ENCODE peak calls at places on chromosomes 16 and 17, in ten cellular contexts. One of them, this sample, is unnamed.

GRCh38 chr17:82553210-82553930 is 33.8 kb downstream of the FOXK2 start:
- DNase-seq in RCC 7860: no peak
- DNase-seq in brain microvascular endothelial cell: no peak
- DNase-seq in mucosa of descending colon: no peak
- DNase-seq in naive B cell: no peak
- DNase-seq in fibroblast of the conjunctiva: no peak
- DNase-seq in iris pigment epithelial cell: no peak
- DNase-seq in BE2C: no peak
- DNase-seq in osteocyte: no peak
- DNase-seq in erythroblast: no peak
- DNase-seq in this sample: no peak

GRCh38 chr17:31692632-31693031 is 166.4 kb downstream of the COPRS start:
- DNase-seq in RCC 7860: no peak
- DNase-seq in brain microvascular endothelial cell: no peak
- DNase-seq in mucosa of descending colon: no peak
- DNase-seq in naive B cell: no peak
- DNase-seq in fibroblast of the conjunctiva: no peak
- DNase-seq in iris pigment epithelial cell: no peak
- DNase-seq in BE2C: no peak
- DNase-seq in osteocyte: no peak
- DNase-seq in erythroblast: no peak
- DNase-seq in this sample: no peak

GRCh38 chr16:29720703-29721102 is 25.1 kb downstream of the C16orf54 start:
- DNase-seq in RCC 7860: no peak
- DNase-seq in brain microvascular endothelial cell: no peak
- DNase-seq in mucosa of descending colon: no peak
- DNase-seq in naive B cell: no peak
- DNase-seq in fibroblast of the conjunctiva: no peak
- DNase-seq in iris pigment epithelial cell: peak; percentile 9
- DNase-seq in BE2C: no peak
- DNase-seq in osteocyte: no peak
- DNase-seq in erythroblast: no peak
- DNase-seq in this sample: no peak

GRCh38 chr16:69260019-69260418 is 51.1 kb upstream of the VPS4A start:
- DNase-seq in RCC 7860: no peak
- DNase-seq in brain microvascular endothelial cell: no peak
- DNase-seq in mucosa of descending colon: no peak
- DNase-seq in naive B cell: no peak
- DNase-seq in fibroblast of the conjunctiva: no peak
- DNase-seq in iris pigment epithelial cell: no peak
- DNase-seq in BE2C: no peak
- DNase-seq in osteocyte: no peak
- DNase-seq in erythroblast: no peak
- DNase-seq in this sample: no peak

GRCh38 chr16:4505356-4506153 is 29.4 kb downstream of the HMOX2 start:
- DNase-seq in RCC 7860: no peak
- DNase-seq in brain microvascular endothelial cell: no peak
- DNase-seq in mucosa of descending colon: no peak
- DNase-seq in naive B cell: peak; percentile 95
- DNase-seq in fibroblast of the conjunctiva: no peak
- DNase-seq in iris pigment epithelial cell: no peak
- DNase-seq in BE2C: no peak
- DNase-seq in osteocyte: no peak
- DNase-seq in erythroblast: peak; percentile 15
- DNase-seq in this sample: no peak

GRCh38 chr17:51161541-51161940 is 4.7 kb upstream of the NME2 start:
- DNase-seq in RCC 7860: no peak
- DNase-seq in brain microvascular endothelial cell: no peak
- DNase-seq in mucosa of descending colon: no peak
- DNase-seq in naive B cell: no peak
- DNase-seq in fibroblast of the conjunctiva: no peak
- DNase-seq in iris pigment epithelial cell: no peak
- DNase-seq in BE2C: no peak
- DNase-seq in osteocyte: no peak
- DNase-seq in erythroblast: no peak
- DNase-seq in this sample: no peak

GRCh38 chr17:31508310-31509094 is 117.0 kb downstream of the RAB11FIP4 start:
- DNase-seq in RCC 7860: no peak
- DNase-seq in brain microvascular endothelial cell: no peak
- DNase-seq in mucosa of descending colon: peak; percentile 32
- DNase-seq in naive B cell: peak; percentile 64
- DNase-seq in fibroblast of the conjunctiva: no peak
- DNase-seq in iris pigment epithelial cell: no peak
- DNase-seq in BE2C: no peak
- DNase-seq in osteocyte: no peak
- DNase-seq in erythroblast: peak; percentile 82
- DNase-seq in this sample: peak; percentile 69

GRCh38 chr17:73304971-73305786 is 6.6 kb downstream of the CDC42EP4 start:
- DNase-seq in RCC 7860: peak; percentile 91
- DNase-seq in brain microvascular endothelial cell: peak; percentile 70
- DNase-seq in mucosa of descending colon: peak; percentile 74
- DNase-seq in naive B cell: no peak
- DNase-seq in fibroblast of the conjunctiva: no peak
- DNase-seq in iris pigment epithelial cell: peak; percentile 77
- DNase-seq in BE2C: peak; percentile 75
- DNase-seq in osteocyte: peak; percentile 91
- DNase-seq in erythroblast: peak; percentile 79
- DNase-seq in this sample: peak; percentile 65

GRCh38 chr17:50280068-50280467 is 5.8 kb downstream of the TMEM92 start:
- DNase-seq in RCC 7860: no peak
- DNase-seq in brain microvascular endothelial cell: no peak
- DNase-seq in mucosa of descending colon: peak; percentile 68
- DNase-seq in naive B cell: no peak
- DNase-seq in fibroblast of the conjunctiva: no peak
- DNase-seq in iris pigment epithelial cell: no peak
- DNase-seq in BE2C: no peak
- DNase-seq in osteocyte: no peak
- DNase-seq in erythroblast: no peak
- DNase-seq in this sample: no peak

This sample was measured in K562.